ENCODE peak calls at places on chromosomes 1 and 21, in nine cellular contexts. X is NCI-H1092 treated with DMSO at 0.1 percent for 48 hours; L is AG20443; Q is HEK293T; M is EL; G is activated T-helper 1 cell treated with anti-CD3 and anti-CD28 coated beads, Interleukin-2, amount 50 U/mL, for 16 hours; H is AML-193; Y is mucosa of gallbladder; S is central memory CD4-positive, alpha-beta T cell. Z is an unnamed sample.

GRCh38 chr1:52738863-52739406 is 12.7 kb downstream of the ZYG11B start:
- DNase-seq in H (no peak), Q (no peak), G (no peak), L (no peak), M (no peak), S (no peak), Y (no peak), X (no peak), Z (no peak)

GRCh38 chr21:31498985-31499384 is 154.9 kb upstream of the TIAM1 start:
- DNase-seq in L (no peak), Y (no peak), S (no peak), X (no peak), G (no peak), H (no peak), Q (no peak), M (no peak), Z (no peak)

GRCh38 chr21:37071561-37072238 is 1.2 kb downstream of the PIGP start:
- DNase-seq in Q (no peak), M (peak), L (peak), S (no peak), Y (peak), G (no peak), H (peak), X (peak), Z (peak)

GRCh38 chr1:202123336-202123813 is 658 bp downstream of the GPR37L1 start:
- DNase-seq in X (no peak), Q (no peak), Y (no peak), S (no peak), M (no peak), H (no peak), G (no peak), L (no peak), Z (no peak)

GRCh38 chr1:171188388-171189266 is 3.5 kb downstream of the FMO2 start:
- DNase-seq in M (peak), G (peak), L (peak), Q (peak), Y (peak), S (peak), X (peak), H (peak), Z (no peak)

GRCh38 chr1:212962509-212962908 is 12.2 kb downstream of the VASH2 start:
- DNase-seq in M (no peak), G (no peak), H (no peak), X (peak), Y (no peak), L (no peak), S (no peak), Q (no peak), Z (no peak)

GRCh38 chr1:1677718-1678580 is 14.6 kb downstream of the SLC35E2B start:
- DNase-seq in L (no peak), H (no peak), S (peak), G (peak), Y (no peak), Q (no peak), X (no peak), M (no peak), Z (peak)

GRCh38 chr21:42302794-42303193 is 12.4 kb downstream of the TFF3 start:
- DNase-seq in H (no peak), G (no peak), Q (no peak), L (no peak), X (no peak), M (no peak), Y (no peak), S (no peak), Z (no peak)

GRCh38 chr1:9782116-9782751 is 41.5 kb downstream of the CLSTN1 start:
- DNase-seq in H (no peak), L (no peak), M (no peak), Y (no peak), G (no peak), S (no peak), Q (no peak), X (no peak), Z (no peak)

GRCh38 chr1:7625401-7625800 is 145.7 kb upstream of the VAMP3 start:
- DNase-seq in M (no peak), L (no peak), Q (no peak), H (no peak), S (no peak), X (no peak), Y (no peak), G (no peak), Z (no peak)

GRCh38 chr1:162055062-162055461 is 14.4 kb upstream of the NOS1AP start:
- DNase-seq in G (no peak), L (peak), H (no peak), S (no peak), Y (no peak), Q (no peak), M (peak), X (no peak), Z (no peak)

GRCh38 chr1:1203561-1204424 is 2.6 kb downstream of the TNFRSF18 start:
- DNase-seq in M (no peak), Y (no peak), H (no peak), X (no peak), S (no peak), L (no peak), G (no peak), Q (no peak), Z (peak)

GRCh38 chr21:33109574-33110339 is 39.8 kb downstream of the OLIG1 start:
- DNase-seq in S (no peak), M (no peak), Q (peak), H (peak), L (no peak), G (no peak), Y (no peak), X (no peak), Z (no peak)

GRCh38 chr1:172742599-172743500 is 83.9 kb downstream of the FASLG start:
- DNase-seq in Q (peak), S (peak), X (peak), M (peak), Y (no peak), G (no peak), H (peak), L (peak), Z (no peak)

GRCh38 chr21:46266946-46267345 is 18.5 kb downstream of the MCM3AP start:
- DNase-seq in H (no peak), L (no peak), Q (no peak), Y (no peak), X (no peak), S (no peak), G (no peak), M (no peak), Z (no peak)

GRCh38 chr1:223742861-223743517 is 30.6 kb downstream of the CAPN2 start:
- DNase-seq in Y (no peak), H (no peak), L (no peak), S (no peak), Q (no peak), G (no peak), X (peak), M (peak), Z (no peak)

Z was measured in left colon.